ENCODE peak calls at places on chromosome 4, in seven cellular contexts. One of them, this sample, is unnamed.

GRCh38 chr4:149120331-149121014 is 678.3 kb upstream of the NR3C2 start:
- DNase-seq in suprapubic skin: no peak
- DNase-seq in endodermal cell: no peak
- DNase-seq in fibroblast of pulmonary artery: peak; percentile 59
- DNase-seq in HFF-Myc: no peak
- DNase-seq in hepatocyte: no peak
- DNase-seq in GM06990: no peak
- DNase-seq in this sample: no peak

GRCh38 chr4:5751073-5751917 is 40.3 kb downstream of the EVC start:
- DNase-seq in suprapubic skin: no peak
- DNase-seq in fibroblast of pulmonary artery: peak; percentile 97
- DNase-seq in endodermal cell: peak; percentile 62
- DNase-seq in HFF-Myc: peak; percentile 31
- DNase-seq in hepatocyte: peak; percentile 35
- DNase-seq in GM06990: no peak
- DNase-seq in this sample: no peak

GRCh38 chr4:77251751-77252150 is 94.7 kb downstream of the CCNG2 start:
- DNase-seq in GM06990: no peak
- DNase-seq in endodermal cell: no peak
- DNase-seq in hepatocyte: no peak
- DNase-seq in HFF-Myc: no peak
- DNase-seq in suprapubic skin: no peak
- DNase-seq in fibroblast of pulmonary artery: no peak
- DNase-seq in this sample: no peak

GRCh38 chr4:174521800-174522182 is 497 bp downstream of the HPGD start:
- DNase-seq in fibroblast of pulmonary artery: no peak
- DNase-seq in GM06990: peak; percentile 4
- DNase-seq in endodermal cell: peak; percentile 71
- DNase-seq in suprapubic skin: no peak
- DNase-seq in HFF-Myc: no peak
- DNase-seq in hepatocyte: peak; percentile 60
- DNase-seq in this sample: no peak

GRCh38 chr4:139617702-139618490 is 47.7 kb upstream of the MGST2 start:
- DNase-seq in fibroblast of pulmonary artery: peak; percentile 31
- DNase-seq in GM06990: no peak
- DNase-seq in HFF-Myc: no peak
- DNase-seq in suprapubic skin: no peak
- DNase-seq in endodermal cell: no peak
- DNase-seq in hepatocyte: no peak
- DNase-seq in this sample: no peak

GRCh38 chr4:4720671-4721070 is 138.8 kb upstream of the MSX1 start:
- DNase-seq in suprapubic skin: peak; percentile 43
- DNase-seq in GM06990: no peak
- DNase-seq in fibroblast of pulmonary artery: no peak
- DNase-seq in hepatocyte: no peak
- DNase-seq in HFF-Myc: no peak
- DNase-seq in endodermal cell: no peak
- DNase-seq in this sample: no peak

GRCh38 chr4:41935652-41936021 is 408 bp downstream of the TMEM33 start:
- DNase-seq in HFF-Myc: no peak
- DNase-seq in GM06990: no peak
- DNase-seq in hepatocyte: peak; percentile 61
- DNase-seq in fibroblast of pulmonary artery: peak; percentile 11
- DNase-seq in endodermal cell: no peak
- DNase-seq in suprapubic skin: no peak
- DNase-seq in this sample: no peak

GRCh38 chr4:150126880-150127236 is 48.6 kb downstream of the DCLK2 start:
- DNase-seq in fibroblast of pulmonary artery: peak; percentile 68
- DNase-seq in suprapubic skin: no peak
- DNase-seq in hepatocyte: no peak
- DNase-seq in endodermal cell: no peak
- DNase-seq in GM06990: peak; percentile 48
- DNase-seq in HFF-Myc: no peak
- DNase-seq in this sample: no peak

GRCh38 chr4:110614173-110614948 is 8.5 kb downstream of the PITX2 start:
- DNase-seq in suprapubic skin: no peak
- DNase-seq in GM06990: no peak
- DNase-seq in HFF-Myc: no peak
- DNase-seq in fibroblast of pulmonary artery: no peak
- DNase-seq in endodermal cell: peak; percentile 97
- DNase-seq in hepatocyte: no peak
- DNase-seq in this sample: no peak

GRCh38 chr4:174156239-174156826 is 127.1 kb downstream of the FBXO8 start:
- DNase-seq in HFF-Myc: peak; percentile 19
- DNase-seq in endodermal cell: no peak
- DNase-seq in fibroblast of pulmonary artery: peak; percentile 81
- DNase-seq in suprapubic skin: no peak
- DNase-seq in GM06990: peak; percentile 3
- DNase-seq in hepatocyte: peak; percentile 67
- DNase-seq in this sample: no peak

GRCh38 chr4:137370699-137371098 is 161.6 kb downstream of the PCDH18 start:
- DNase-seq in endodermal cell: no peak
- DNase-seq in HFF-Myc: no peak
- DNase-seq in hepatocyte: no peak
- DNase-seq in suprapubic skin: no peak
- DNase-seq in GM06990: no peak
- DNase-seq in fibroblast of pulmonary artery: no peak
- DNase-seq in this sample: no peak

GRCh38 chr4:176443117-176443516 is 123.4 kb downstream of the SPCS3 start:
- DNase-seq in HFF-Myc: peak; percentile 74
- DNase-seq in hepatocyte: no peak
- DNase-seq in suprapubic skin: no peak
- DNase-seq in GM06990: no peak
- DNase-seq in fibroblast of pulmonary artery: peak; percentile 86
- DNase-seq in endodermal cell: no peak
- DNase-seq in this sample: no peak

GRCh38 chr4:54226399-54227260 is 2.5 kb upstream of the PDGFRA start:
- DNase-seq in HFF-Myc: peak; percentile 76
- DNase-seq in suprapubic skin: peak; percentile 87
- DNase-seq in hepatocyte: peak; percentile 65
- DNase-seq in fibroblast of pulmonary artery: peak; percentile 89
- DNase-seq in GM06990: no peak
- DNase-seq in endodermal cell: peak; percentile 85
- DNase-seq in this sample: no peak

GRCh38 chr4:67723949-67724348 is 23.0 kb upstream of the UBA6 start:
- DNase-seq in fibroblast of pulmonary artery: no peak
- DNase-seq in HFF-Myc: no peak
- DNase-seq in GM06990: no peak
- DNase-seq in hepatocyte: no peak
- DNase-seq in endodermal cell: peak; percentile 83
- DNase-seq in suprapubic skin: no peak
- DNase-seq in this sample: no peak

GRCh38 chr4:104418313-104418712 is 76.4 kb downstream of the CXXC4 start:
- DNase-seq in suprapubic skin: no peak
- DNase-seq in HFF-Myc: no peak
- DNase-seq in endodermal cell: no peak
- DNase-seq in fibroblast of pulmonary artery: no peak
- DNase-seq in GM06990: no peak
- DNase-seq in hepatocyte: peak; percentile 14
- DNase-seq in this sample: no peak

GRCh38 chr4:84441758-84442377 is 57.2 kb downstream of the NKX6-1 start:
- DNase-seq in suprapubic skin: no peak
- DNase-seq in HFF-Myc: no peak
- DNase-seq in endodermal cell: no peak
- DNase-seq in fibroblast of pulmonary artery: no peak
- DNase-seq in GM06990: no peak
- DNase-seq in hepatocyte: no peak
- DNase-seq in this sample: no peak

GRCh38 chr4:62709618-62710252 is 1509.6 kb downstream of the ADGRL3 start:
- DNase-seq in fibroblast of pulmonary artery: peak; percentile 52
- DNase-seq in hepatocyte: peak; percentile 66
- DNase-seq in GM06990: no peak
- DNase-seq in endodermal cell: no peak
- DNase-seq in suprapubic skin: no peak
- DNase-seq in HFF-Myc: no peak
- DNase-seq in this sample: no peak

GRCh38 chr4:51890760-51891159 is 47.8 kb downstream of the DCUN1D4 start:
- DNase-seq in hepatocyte: no peak
- DNase-seq in suprapubic skin: no peak
- DNase-seq in GM06990: no peak
- DNase-seq in HFF-Myc: no peak
- DNase-seq in fibroblast of pulmonary artery: no peak
- DNase-seq in endodermal cell: no peak
- DNase-seq in this sample: no peak

GRCh38 chr4:51884055-51884454 is 41.1 kb downstream of the DCUN1D4 start:
- DNase-seq in endodermal cell: no peak
- DNase-seq in GM06990: no peak
- DNase-seq in suprapubic skin: no peak
- DNase-seq in hepatocyte: no peak
- DNase-seq in HFF-Myc: no peak
- DNase-seq in fibroblast of pulmonary artery: no peak
- DNase-seq in this sample: no peak

GRCh38 chr4:51884606-51885005 is 41.7 kb downstream of the DCUN1D4 start:
- DNase-seq in endodermal cell: peak; percentile 73
- DNase-seq in suprapubic skin: no peak
- DNase-seq in HFF-Myc: no peak
- DNase-seq in GM06990: no peak
- DNase-seq in hepatocyte: no peak
- DNase-seq in fibroblast of pulmonary artery: no peak
- DNase-seq in this sample: no peak

GRCh38 chr4:51880016-51880915 is 37.3 kb downstream of the DCUN1D4 start:
- DNase-seq in HFF-Myc: no peak
- DNase-seq in hepatocyte: peak; percentile 43
- DNase-seq in endodermal cell: no peak
- DNase-seq in fibroblast of pulmonary artery: no peak
- DNase-seq in suprapubic skin: no peak
- DNase-seq in GM06990: no peak
- DNase-seq in this sample: no peak

DNA sequence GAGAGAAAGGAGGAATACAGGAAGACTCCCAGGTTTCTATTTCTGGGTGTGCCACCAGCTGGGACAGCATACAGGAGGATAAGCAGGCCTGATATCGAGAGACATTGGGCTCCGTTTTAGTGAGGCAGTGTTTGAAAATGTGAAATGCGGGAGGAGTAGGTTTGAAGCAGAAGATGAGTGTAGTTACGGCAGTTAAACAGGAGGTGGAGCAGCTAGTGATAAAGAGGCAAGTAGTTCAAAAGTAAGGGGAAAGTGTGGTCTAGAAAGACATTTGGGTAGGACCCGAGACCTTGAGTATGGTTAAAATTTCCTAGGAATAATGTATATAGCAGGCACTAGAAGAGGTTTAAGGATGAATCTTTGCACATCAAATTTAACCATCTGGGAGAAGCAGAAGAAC is 42.4 kb downstream of the DCUN1D4 start:
- DNase-seq in HFF-Myc: peak; percentile 15
- DNase-seq in hepatocyte: peak; percentile 46
- DNase-seq in GM06990: no peak
- DNase-seq in suprapubic skin: no peak
- DNase-seq in endodermal cell: peak; percentile 73
- DNase-seq in fibroblast of pulmonary artery: peak; percentile 60
- DNase-seq in this sample: no peak
- TF ChIP-seq CTCF in HFF-Myc: no peak
- TF ChIP-seq CTCF in hepatocyte: peak; percentile 37
- TF ChIP-seq CTCF in GM06990: peak; percentile 42
- TF ChIP-seq CTCF in suprapubic skin: no peak
- TF ChIP-seq CTCF in endodermal cell: peak; percentile 76
- TF ChIP-seq CTCF in fibroblast of pulmonary artery: peak; percentile 59
- TF ChIP-seq CTCF in this sample: peak; percentile 75

GRCh38 chr4:1357356-1358248 is 10.6 kb downstream of the UVSSA start:
- DNase-seq in suprapubic skin: no peak
- DNase-seq in HFF-Myc: no peak
- DNase-seq in GM06990: no peak
- DNase-seq in endodermal cell: no peak
- DNase-seq in hepatocyte: no peak
- DNase-seq in fibroblast of pulmonary artery: no peak
- DNase-seq in this sample: no peak
- TF ChIP-seq CTCF in suprapubic skin: no peak
- TF ChIP-seq CTCF in HFF-Myc: no peak
- TF ChIP-seq CTCF in GM06990: no peak
- TF ChIP-seq CTCF in endodermal cell: no peak
- TF ChIP-seq CTCF in hepatocyte: no peak
- TF ChIP-seq CTCF in fibroblast of pulmonary artery: no peak
- TF ChIP-seq CTCF in this sample: no peak

GRCh38 chr4:125526420-125526819 is 211.7 kb downstream of the FAT4 start:
- DNase-seq in hepatocyte: no peak
- DNase-seq in GM06990: no peak
- DNase-seq in suprapubic skin: no peak
- DNase-seq in HFF-Myc: no peak
- DNase-seq in endodermal cell: no peak
- DNase-seq in fibroblast of pulmonary artery: peak; percentile 10
- DNase-seq in this sample: no peak
- TF ChIP-seq CTCF in hepatocyte: peak; percentile 5
- TF ChIP-seq CTCF in GM06990: no peak
- TF ChIP-seq CTCF in suprapubic skin: no peak
- TF ChIP-seq CTCF in HFF-Myc: no peak
- TF ChIP-seq CTCF in endodermal cell: peak; percentile 65
- TF ChIP-seq CTCF in fibroblast of pulmonary artery: peak; percentile 22
- TF ChIP-seq CTCF in this sample: peak; percentile 68

GRCh38 chr4:185304944-185305690 is 90.6 kb downstream of the LRP2BP start:
- DNase-seq in HFF-Myc: peak; percentile 7
- DNase-seq in endodermal cell: peak; percentile 86
- DNase-seq in fibroblast of pulmonary artery: peak; percentile 26
- DNase-seq in suprapubic skin: no peak
- DNase-seq in GM06990: peak; percentile 68
- DNase-seq in hepatocyte: peak; percentile 18
- DNase-seq in this sample: no peak
- TF ChIP-seq CTCF in HFF-Myc: peak; percentile 53
- TF ChIP-seq CTCF in endodermal cell: peak; percentile 80
- TF ChIP-seq CTCF in fibroblast of pulmonary artery: peak; percentile 45
- TF ChIP-seq CTCF in suprapubic skin: no peak
- TF ChIP-seq CTCF in GM06990: peak; percentile 87
- TF ChIP-seq CTCF in hepatocyte: peak; percentile 24
- TF ChIP-seq CTCF in this sample: peak; percentile 75

GRCh38 chr4:112523008-112523440 is 7.0 kb upstream of the NEUROG2 start:
- DNase-seq in fibroblast of pulmonary artery: peak; percentile 34
- DNase-seq in endodermal cell: peak; percentile 88
- DNase-seq in hepatocyte: peak; percentile 41
- DNase-seq in GM06990: peak; percentile 85
- DNase-seq in suprapubic skin: no peak
- DNase-seq in HFF-Myc: no peak
- DNase-seq in this sample: no peak

GRCh38 chr4:112526061-112526460 is 10.1 kb upstream of the NEUROG2 start:
- DNase-seq in endodermal cell: no peak
- DNase-seq in hepatocyte: no peak
- DNase-seq in HFF-Myc: no peak
- DNase-seq in suprapubic skin: no peak
- DNase-seq in GM06990: no peak
- DNase-seq in fibroblast of pulmonary artery: no peak
- DNase-seq in this sample: no peak

GRCh38 chr4:112521123-112522116 is 5.4 kb upstream of the NEUROG2 start:
- DNase-seq in hepatocyte: no peak
- DNase-seq in suprapubic skin: no peak
- DNase-seq in GM06990: peak; percentile 41
- DNase-seq in fibroblast of pulmonary artery: no peak
- DNase-seq in HFF-Myc: no peak
- DNase-seq in endodermal cell: peak; percentile 74
- DNase-seq in this sample: no peak

GRCh38 chr4:112522389-112522788 is 6.4 kb upstream of the NEUROG2 start:
- DNase-seq in suprapubic skin: no peak
- DNase-seq in HFF-Myc: no peak
- DNase-seq in hepatocyte: no peak
- DNase-seq in endodermal cell: peak; percentile 47
- DNase-seq in fibroblast of pulmonary artery: no peak
- DNase-seq in GM06990: no peak
- DNase-seq in this sample: no peak

GRCh38 chr4:112523764-112524505 is 8.0 kb upstream of the NEUROG2 start:
- DNase-seq in endodermal cell: peak; percentile 98
- DNase-seq in GM06990: peak; percentile 87
- DNase-seq in suprapubic skin: no peak
- DNase-seq in fibroblast of pulmonary artery: peak; percentile 35
- DNase-seq in HFF-Myc: no peak
- DNase-seq in hepatocyte: peak; percentile 84
- DNase-seq in this sample: no peak
- TF ChIP-seq CTCF in endodermal cell: peak; percentile 98
- TF ChIP-seq CTCF in GM06990: peak; percentile 96
- TF ChIP-seq CTCF in suprapubic skin: peak; percentile 14
- TF ChIP-seq CTCF in fibroblast of pulmonary artery: peak; percentile 40
- TF ChIP-seq CTCF in HFF-Myc: peak; percentile 77
- TF ChIP-seq CTCF in hepatocyte: peak; percentile 68
- TF ChIP-seq CTCF in this sample: peak; percentile 80

This sample was measured in chondrocyte.